ENCODE peak calls at places on chromosome 2, in five cellular contexts. K is Caco-2, V is prostate gland, Z is brain microvascular endothelial cell, B is GM12865. F is an unnamed sample.

GRCh38 chr2:168278424-168278888 is 31.1 kb upstream of the STK39 start:
- DNase-seq in V (peak), Z (peak), B (no peak), K (peak), F (no peak)

GRCh38 chr2:39743170-39743851 is 35.7 kb downstream of the THUMPD2 start:
- DNase-seq in Z (peak), K (no peak), V (no peak), B (no peak), F (no peak)

GRCh38 chr2:13681936-13682335 is 950.6 kb upstream of the LRATD1 start:
- DNase-seq in K (no peak), Z (no peak), V (no peak), B (no peak), F (no peak)

GRCh38 chr2:181140414-181140813 is 160.0 kb downstream of the UBE2E3 start:
- DNase-seq in K (no peak), V (no peak), B (no peak), Z (no peak), F (no peak)

GRCh38 chr2:175844169-175844568 is 157.9 kb downstream of the LNPK start:
- DNase-seq in K (no peak), Z (peak), V (no peak), B (no peak), F (no peak)

GRCh38 chr2:150916997-150917396 is 344.7 kb downstream of the RBM43 start:
- DNase-seq in B (no peak), V (no peak), Z (no peak), K (no peak), F (no peak)

GRCh38 chr2:43559391-43560230 is 36.2 kb downstream of the THADA start:
- DNase-seq in K (no peak), Z (no peak), B (peak), V (no peak), F (no peak)

GRCh38 chr2:74502720-74503505 is 3.5 kb upstream of the LBX2 start:
- DNase-seq in V (no peak), B (peak), K (peak), Z (peak), F (no peak)

GRCh38 chr2:65554765-65555561 is 122.6 kb upstream of the SPRED2 start:
- DNase-seq in B (peak), K (no peak), V (no peak), Z (no peak), F (no peak)

GRCh38 chr2:198471291-198471690 is 666.9 kb downstream of the PLCL1 start:
- DNase-seq in Z (no peak), V (no peak), B (no peak), K (no peak), F (no peak)

GRCh38 chr2:7430869-7431641 is 513.8 kb downstream of the RNF144A start:
- DNase-seq in Z (no peak), V (no peak), B (peak), K (peak), F (no peak)

GRCh38 chr2:175808858-175809257 is 193.2 kb downstream of the LNPK start:
- DNase-seq in K (no peak), V (no peak), Z (no peak), B (no peak), F (no peak)

GRCh38 chr2:183079335-183079775 is 808 bp downstream of the DUSP19 start:
- DNase-seq in B (no peak), Z (peak), K (no peak), V (no peak), F (no peak)

GRCh38 chr2:167048829-167049228 is 160.5 kb downstream of the XIRP2 start:
- DNase-seq in B (no peak), V (no peak), Z (no peak), K (no peak), F (no peak)

GRCh38 chr2:192885569-192886160 is 690.9 kb upstream of the TMEFF2 start:
- DNase-seq in Z (no peak), B (no peak), V (no peak), K (no peak), F (no peak)

DNA sequence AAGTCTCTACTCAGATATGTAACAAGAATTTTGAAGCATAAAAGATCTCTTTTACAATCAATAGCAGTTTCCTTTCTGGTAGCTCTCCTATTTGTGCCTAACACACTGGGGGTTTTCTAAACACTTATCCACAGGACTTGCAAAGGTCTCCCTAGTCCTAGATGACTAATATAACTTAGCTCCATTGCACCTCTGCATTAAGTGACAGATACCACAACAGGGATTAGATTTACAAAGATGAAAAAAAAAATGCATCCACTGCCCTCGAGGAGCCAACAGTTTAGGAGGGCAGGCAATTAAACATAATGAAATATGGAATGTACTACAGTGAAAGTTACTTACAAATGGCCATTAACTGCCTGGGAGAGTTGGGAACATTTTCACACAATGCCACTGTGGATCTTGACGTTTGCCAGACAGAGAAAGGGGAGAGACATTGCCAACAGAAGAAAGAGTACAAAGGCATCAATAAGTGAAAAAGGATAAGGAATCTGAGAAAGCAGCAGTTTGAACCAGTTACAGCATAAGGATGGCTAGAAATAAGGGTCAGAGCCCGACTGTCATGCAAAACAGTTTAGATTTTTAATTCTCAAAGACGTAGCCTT is 14.3 kb downstream of the PPP3R1 start:
- DNase-seq in V (no peak), Z (no peak), B (no peak), K (no peak), F (no peak)
- H3K4me3 ChIP-seq in V (no peak), Z (no peak), B (no peak), K (no peak), F (no peak)

GRCh38 chr2:46294185-46294836 is 2.9 kb upstream of the EPAS1 start:
- DNase-seq in K (no peak), V (no peak), Z (no peak), B (no peak), F (no peak)
- TF ChIP-seq CTCF in K (peak), V (no peak), Z (peak), B (peak), F (peak)

DNA sequence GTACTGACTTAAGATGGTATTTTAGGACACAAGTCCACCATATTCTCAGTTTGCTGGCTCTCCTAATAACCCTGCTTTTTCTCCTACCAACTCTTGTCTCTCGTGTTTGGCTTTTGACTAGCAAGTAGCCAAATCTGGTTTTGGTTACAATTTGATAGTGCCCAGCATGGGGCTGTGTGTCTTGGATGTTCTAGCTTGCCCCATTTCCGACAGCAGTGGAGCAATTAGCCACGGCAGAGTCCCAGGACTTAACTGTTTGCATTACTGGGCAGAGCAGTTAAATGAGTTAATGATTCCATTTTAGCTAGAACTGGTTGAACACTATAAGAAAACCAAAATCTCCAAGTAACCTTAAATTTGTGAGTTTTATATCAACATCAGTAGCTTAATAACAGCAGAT is 18.6 kb upstream of the SPAG16 start:
- DNase-seq in K (no peak), Z (no peak), V (no peak), B (no peak), F (no peak)
- H3K4me3 ChIP-seq in K (no peak), Z (no peak), V (no peak), B (no peak), F (no peak)

DNA sequence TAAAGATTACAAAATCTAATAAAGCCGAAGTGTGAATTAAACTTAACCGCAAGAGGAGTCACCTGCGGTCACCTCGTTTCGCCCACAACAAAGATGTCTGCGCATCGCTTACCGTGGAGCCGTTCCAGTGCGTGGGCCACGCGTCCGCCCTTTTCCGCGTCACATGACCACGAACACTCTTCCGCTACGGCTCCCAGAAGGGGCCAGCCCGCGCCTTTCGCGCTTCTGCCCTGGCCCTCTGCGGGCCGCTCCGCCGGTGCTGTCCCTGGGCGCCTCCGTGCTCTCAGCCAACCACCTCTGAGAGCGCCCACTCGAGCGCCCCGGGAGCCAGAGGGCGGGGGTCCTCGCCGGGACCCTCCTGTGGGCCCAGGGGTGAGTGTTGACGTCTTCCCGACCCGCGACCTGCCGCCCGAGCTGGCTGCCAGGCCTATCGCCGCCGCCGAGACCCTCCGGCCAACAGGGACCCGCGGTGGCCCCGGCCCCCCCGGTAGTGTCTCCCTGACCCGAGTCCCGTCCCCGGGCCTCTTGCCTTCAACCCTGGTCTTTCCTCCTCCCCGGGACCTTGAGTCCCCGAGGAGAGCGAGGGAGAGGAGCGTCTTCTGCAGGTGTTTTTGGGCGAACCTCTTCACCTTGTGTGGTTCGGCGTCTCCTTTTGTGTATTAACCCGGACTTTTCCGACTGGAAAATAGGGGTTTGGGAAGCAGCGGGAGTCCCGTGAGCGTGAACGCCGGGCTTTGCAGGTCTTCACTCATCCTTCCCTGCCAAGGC is at the start of gene MFF:
- DNase-seq in V (peak), B (peak), Z (peak), K (peak), F (peak)
- TF ChIP-seq CTCF in V (no peak), B (peak), Z (peak), K (no peak), F (no peak)

DNA sequence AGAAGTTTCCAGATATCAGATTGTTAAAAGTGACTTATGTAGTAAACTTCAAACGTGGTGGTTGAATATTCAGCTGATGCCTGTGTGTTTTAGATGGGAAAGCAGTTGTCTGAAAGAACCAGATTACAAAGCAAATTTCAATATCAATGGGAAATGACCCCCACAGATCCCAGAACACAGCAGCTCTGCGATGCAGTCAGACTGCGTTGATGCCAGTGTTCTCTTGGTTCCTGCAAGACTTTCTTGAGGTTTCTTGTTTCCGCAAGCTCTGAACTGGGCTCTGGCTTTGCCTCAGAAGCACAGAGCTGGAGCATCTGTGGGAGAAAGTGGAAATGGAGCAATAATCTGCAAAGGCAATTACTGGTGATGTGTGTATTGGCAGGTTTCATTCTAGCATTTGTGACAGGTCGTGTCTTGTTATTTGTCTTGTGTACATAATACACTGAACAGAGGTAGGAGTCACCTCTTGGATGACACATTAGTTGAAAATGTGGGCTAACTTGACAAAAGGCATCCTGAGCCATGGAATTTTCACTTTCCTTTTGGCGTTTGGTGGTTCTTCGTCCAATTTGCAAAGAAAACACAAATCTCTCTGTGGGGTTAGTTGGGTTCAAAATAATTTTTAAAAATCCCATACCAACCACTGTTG is 10.8 kb upstream of the LYPD6B start:
- DNase-seq in B (peak), Z (no peak), V (no peak), K (no peak), F (no peak)
- H3K4me3 ChIP-seq in B (no peak), Z (no peak), V (no peak), K (no peak), F (no peak)

GRCh38 chr2:108029912-108030311 is 43.6 kb downstream of the SLC5A7 start:
- DNase-seq in Z (no peak), K (no peak), V (no peak), B (no peak), F (no peak)

GRCh38 chr2:108031471-108031941 is 45.2 kb downstream of the SLC5A7 start:
- DNase-seq in Z (no peak), K (no peak), V (no peak), B (no peak), F (no peak)

DNA sequence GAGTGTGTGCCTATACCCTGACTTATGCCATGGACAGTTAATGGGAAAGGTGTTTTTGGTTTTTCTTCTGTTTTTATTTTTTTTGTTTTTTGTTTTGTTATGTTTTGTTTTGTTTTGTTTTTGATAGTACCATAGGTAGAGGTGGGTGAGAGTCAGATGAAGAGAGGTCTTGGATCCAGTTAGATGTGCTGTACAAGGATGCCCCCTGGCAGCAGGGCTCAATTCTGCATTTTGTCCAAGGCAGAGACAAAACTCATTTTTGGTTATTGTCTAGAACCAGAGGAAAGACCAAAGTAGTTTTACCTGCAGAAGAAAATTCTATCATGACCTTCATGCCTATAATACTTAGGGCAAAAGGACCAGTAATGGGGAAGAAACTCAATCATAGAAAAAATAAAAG is 48.5 kb downstream of the SLC5A7 start:
- DNase-seq in K (no peak), B (no peak), V (no peak), Z (no peak), F (no peak)
- TF ChIP-seq CTCF in K (no peak), B (peak), V (no peak), Z (no peak), F (no peak)